ENCODE peak calls at places on chromosomes 1 and 21, in nine cellular contexts. One of them, this sample, is unnamed.

GRCh38 chr1:206608108-206608698 is 4.1 kb downstream of the EIF2D start:
- DNase-seq in hippocampal formation: no peak
- DNase-seq in COR-L47: no peak
- DNase-seq in NCI-H345: peak
- DNase-seq in HS-5: no peak
- DNase-seq in amniotic epithelial cell: peak
- DNase-seq in fibroblast of gingiva: peak
- DNase-seq in effector CD4-positive, alpha-beta T cell: peak
- DNase-seq in psoas muscle: no peak
- DNase-seq in this sample: no peak

GRCh38 chr1:53860967-53861411 is 22.9 kb upstream of the NDC1 start:
- DNase-seq in hippocampal formation: peak
- DNase-seq in HS-5: peak
- DNase-seq in amniotic epithelial cell: peak
- DNase-seq in NCI-H345: peak
- DNase-seq in effector CD4-positive, alpha-beta T cell: peak
- DNase-seq in fibroblast of gingiva: peak
- DNase-seq in psoas muscle: no peak
- DNase-seq in COR-L47: peak
- DNase-seq in this sample: no peak

GRCh38 chr1:91732291-91732953 is 153.5 kb downstream of the TGFBR3 start:
- DNase-seq in effector CD4-positive, alpha-beta T cell: no peak
- DNase-seq in psoas muscle: peak
- DNase-seq in hippocampal formation: no peak
- DNase-seq in NCI-H345: no peak
- DNase-seq in COR-L47: no peak
- DNase-seq in HS-5: no peak
- DNase-seq in fibroblast of gingiva: peak
- DNase-seq in amniotic epithelial cell: peak
- DNase-seq in this sample: no peak

GRCh38 chr1:107949467-107950253 is 15.3 kb downstream of the VAV3 start:
- DNase-seq in psoas muscle: no peak
- DNase-seq in COR-L47: no peak
- DNase-seq in HS-5: no peak
- DNase-seq in amniotic epithelial cell: no peak
- DNase-seq in NCI-H345: no peak
- DNase-seq in effector CD4-positive, alpha-beta T cell: no peak
- DNase-seq in fibroblast of gingiva: no peak
- DNase-seq in hippocampal formation: no peak
- DNase-seq in this sample: no peak

GRCh38 chr1:156571261-156571958 is 955 bp downstream of the IQGAP3 start:
- DNase-seq in NCI-H345: no peak
- DNase-seq in HS-5: peak
- DNase-seq in COR-L47: no peak
- DNase-seq in amniotic epithelial cell: peak
- DNase-seq in fibroblast of gingiva: peak
- DNase-seq in effector CD4-positive, alpha-beta T cell: no peak
- DNase-seq in psoas muscle: no peak
- DNase-seq in hippocampal formation: no peak
- DNase-seq in this sample: peak

GRCh38 chr1:104787866-104788510 is 1038.3 kb downstream of the AMY1C start:
- DNase-seq in amniotic epithelial cell: no peak
- DNase-seq in HS-5: no peak
- DNase-seq in effector CD4-positive, alpha-beta T cell: no peak
- DNase-seq in hippocampal formation: no peak
- DNase-seq in fibroblast of gingiva: no peak
- DNase-seq in NCI-H345: no peak
- DNase-seq in psoas muscle: no peak
- DNase-seq in COR-L47: no peak
- DNase-seq in this sample: no peak

GRCh38 chr1:4447778-4448360 is 206.5 kb upstream of the AJAP1 start:
- DNase-seq in effector CD4-positive, alpha-beta T cell: no peak
- DNase-seq in HS-5: no peak
- DNase-seq in NCI-H345: no peak
- DNase-seq in hippocampal formation: no peak
- DNase-seq in fibroblast of gingiva: no peak
- DNase-seq in COR-L47: no peak
- DNase-seq in amniotic epithelial cell: no peak
- DNase-seq in psoas muscle: no peak
- DNase-seq in this sample: no peak

GRCh38 chr1:182392045-182393028 is 747 bp upstream of the GLUL start:
- DNase-seq in HS-5: no peak
- DNase-seq in fibroblast of gingiva: peak
- DNase-seq in NCI-H345: peak
- DNase-seq in amniotic epithelial cell: peak
- DNase-seq in effector CD4-positive, alpha-beta T cell: peak
- DNase-seq in hippocampal formation: peak
- DNase-seq in COR-L47: peak
- DNase-seq in psoas muscle: no peak
- DNase-seq in this sample: no peak

GRCh38 chr1:165369255-165369848 is 12.8 kb upstream of the LMX1A start:
- DNase-seq in effector CD4-positive, alpha-beta T cell: peak
- DNase-seq in amniotic epithelial cell: peak
- DNase-seq in fibroblast of gingiva: peak
- DNase-seq in NCI-H345: peak
- DNase-seq in hippocampal formation: no peak
- DNase-seq in HS-5: no peak
- DNase-seq in psoas muscle: peak
- DNase-seq in COR-L47: peak
- DNase-seq in this sample: no peak

GRCh38 chr1:183246436-183246835 is 60.4 kb downstream of the LAMC2 start:
- DNase-seq in COR-L47: no peak
- DNase-seq in amniotic epithelial cell: no peak
- DNase-seq in fibroblast of gingiva: no peak
- DNase-seq in HS-5: no peak
- DNase-seq in hippocampal formation: no peak
- DNase-seq in effector CD4-positive, alpha-beta T cell: no peak
- DNase-seq in NCI-H345: no peak
- DNase-seq in psoas muscle: no peak
- DNase-seq in this sample: no peak

GRCh38 chr1:153545067-153546055 is at the start of gene S100A4:
- DNase-seq in psoas muscle: peak
- DNase-seq in fibroblast of gingiva: peak
- DNase-seq in amniotic epithelial cell: peak
- DNase-seq in HS-5: no peak
- DNase-seq in hippocampal formation: no peak
- DNase-seq in effector CD4-positive, alpha-beta T cell: peak
- DNase-seq in COR-L47: peak
- DNase-seq in NCI-H345: peak
- DNase-seq in this sample: peak

GRCh38 chr21:38067086-38067739 is 151.0 kb upstream of the KCNJ6 start:
- DNase-seq in hippocampal formation: no peak
- DNase-seq in NCI-H345: no peak
- DNase-seq in psoas muscle: no peak
- DNase-seq in HS-5: no peak
- DNase-seq in amniotic epithelial cell: peak
- DNase-seq in COR-L47: no peak
- DNase-seq in fibroblast of gingiva: peak
- DNase-seq in effector CD4-positive, alpha-beta T cell: no peak
- DNase-seq in this sample: no peak

GRCh38 chr1:2229921-2230700 is 2.0 kb downstream of the SKI start:
- DNase-seq in effector CD4-positive, alpha-beta T cell: no peak
- DNase-seq in fibroblast of gingiva: peak
- DNase-seq in NCI-H345: no peak
- DNase-seq in psoas muscle: peak
- DNase-seq in hippocampal formation: no peak
- DNase-seq in COR-L47: no peak
- DNase-seq in HS-5: no peak
- DNase-seq in amniotic epithelial cell: peak
- DNase-seq in this sample: no peak

GRCh38 chr1:28761189-28761588 is 24.4 kb downstream of the YTHDF2 start:
- DNase-seq in HS-5: no peak
- DNase-seq in effector CD4-positive, alpha-beta T cell: no peak
- DNase-seq in amniotic epithelial cell: no peak
- DNase-seq in NCI-H345: no peak
- DNase-seq in psoas muscle: no peak
- DNase-seq in fibroblast of gingiva: no peak
- DNase-seq in hippocampal formation: no peak
- DNase-seq in COR-L47: no peak
- DNase-seq in this sample: no peak

GRCh38 chr1:62716397-62716796 is 28.2 kb upstream of the DOCK7 start:
- DNase-seq in psoas muscle: no peak
- DNase-seq in COR-L47: no peak
- DNase-seq in amniotic epithelial cell: no peak
- DNase-seq in fibroblast of gingiva: peak
- DNase-seq in hippocampal formation: no peak
- DNase-seq in effector CD4-positive, alpha-beta T cell: no peak
- DNase-seq in HS-5: no peak
- DNase-seq in NCI-H345: no peak
- DNase-seq in this sample: no peak

GRCh38 chr1:247037483-247038320 is 29.8 kb upstream of the ZNF695 start:
- DNase-seq in fibroblast of gingiva: no peak
- DNase-seq in amniotic epithelial cell: no peak
- DNase-seq in COR-L47: no peak
- DNase-seq in effector CD4-positive, alpha-beta T cell: no peak
- DNase-seq in HS-5: no peak
- DNase-seq in NCI-H345: no peak
- DNase-seq in hippocampal formation: no peak
- DNase-seq in psoas muscle: no peak
- DNase-seq in this sample: no peak

GRCh38 chr21:44298301-44298700 is 1.6 kb upstream of the PFKL start:
- DNase-seq in NCI-H345: no peak
- DNase-seq in hippocampal formation: no peak
- DNase-seq in psoas muscle: no peak
- DNase-seq in effector CD4-positive, alpha-beta T cell: no peak
- DNase-seq in HS-5: no peak
- DNase-seq in fibroblast of gingiva: no peak
- DNase-seq in amniotic epithelial cell: peak
- DNase-seq in COR-L47: no peak
- DNase-seq in this sample: no peak

GRCh38 chr1:16351449-16351993 is 759 bp downstream of the FBXO42 start:
- DNase-seq in amniotic epithelial cell: no peak
- DNase-seq in effector CD4-positive, alpha-beta T cell: no peak
- DNase-seq in fibroblast of gingiva: no peak
- DNase-seq in hippocampal formation: no peak
- DNase-seq in psoas muscle: no peak
- DNase-seq in NCI-H345: peak
- DNase-seq in HS-5: no peak
- DNase-seq in COR-L47: no peak
- DNase-seq in this sample: no peak

GRCh38 chr21:42057861-42058437 is 13.2 kb upstream of the UMODL1 start:
- DNase-seq in psoas muscle: no peak
- DNase-seq in effector CD4-positive, alpha-beta T cell: no peak
- DNase-seq in amniotic epithelial cell: no peak
- DNase-seq in COR-L47: no peak
- DNase-seq in NCI-H345: peak
- DNase-seq in HS-5: no peak
- DNase-seq in hippocampal formation: no peak
- DNase-seq in fibroblast of gingiva: no peak
- DNase-seq in this sample: no peak

GRCh38 chr1:228146761-228147693 is 2.7 kb upstream of the GJC2 start:
- DNase-seq in amniotic epithelial cell: no peak
- DNase-seq in fibroblast of gingiva: no peak
- DNase-seq in HS-5: no peak
- DNase-seq in effector CD4-positive, alpha-beta T cell: no peak
- DNase-seq in psoas muscle: peak
- DNase-seq in COR-L47: no peak
- DNase-seq in hippocampal formation: no peak
- DNase-seq in NCI-H345: no peak
- DNase-seq in this sample: no peak

GRCh38 chr21:43938751-43939442 is 73.2 kb upstream of the TRAPPC10 start:
- DNase-seq in hippocampal formation: peak
- DNase-seq in fibroblast of gingiva: peak
- DNase-seq in HS-5: no peak
- DNase-seq in amniotic epithelial cell: peak
- DNase-seq in psoas muscle: peak
- DNase-seq in effector CD4-positive, alpha-beta T cell: peak
- DNase-seq in COR-L47: no peak
- DNase-seq in NCI-H345: peak
- DNase-seq in this sample: no peak

GRCh38 chr1:229714964-229715603 is 89.0 kb downstream of the URB2 start:
- DNase-seq in NCI-H345: no peak
- DNase-seq in hippocampal formation: no peak
- DNase-seq in amniotic epithelial cell: no peak
- DNase-seq in psoas muscle: no peak
- DNase-seq in HS-5: no peak
- DNase-seq in COR-L47: no peak
- DNase-seq in effector CD4-positive, alpha-beta T cell: peak
- DNase-seq in fibroblast of gingiva: no peak
- DNase-seq in this sample: no peak

GRCh38 chr1:38788937-38789336 is 70.6 kb downstream of the RRAGC start:
- DNase-seq in amniotic epithelial cell: no peak
- DNase-seq in psoas muscle: no peak
- DNase-seq in NCI-H345: no peak
- DNase-seq in fibroblast of gingiva: no peak
- DNase-seq in hippocampal formation: no peak
- DNase-seq in COR-L47: no peak
- DNase-seq in effector CD4-positive, alpha-beta T cell: no peak
- DNase-seq in HS-5: no peak
- DNase-seq in this sample: no peak